ENCODE peak calls at places on chromosomes 1 and 21, in eight cellular contexts. Y is endothelial cell; X is psoas muscle; F is cardiac fibroblast; T is activated CD8-positive, alpha-beta T cell treated with anti-CD3 and anti-CD28 coated beads for 36 hours; O is mammary epithelial cell; A is activated B cell treated with CpG ODN at 0.5 μM for 24 hours; N is type B pancreatic cell. B is an unnamed sample.

GRCh38 chr1:205275916-205276315 is 45.6 kb downstream of the NUAK2 start:
- DNase-seq in Y (no peak), X (no peak), F (no peak), T (no peak), O (no peak), A (no peak), N (no peak), B (no peak)

GRCh38 chr1:214386747-214387146 is 105.8 kb downstream of the SMYD2 start:
- DNase-seq in Y (no peak), X (peak), F (peak), T (no peak), O (peak), A (no peak), N (no peak), B (no peak)

GRCh38 chr1:32540589-32540988 is 1.4 kb downstream of the ZBTB8A start:
- DNase-seq in Y (no peak), X (no peak), F (peak), T (no peak), O (peak), A (no peak), N (no peak), B (no peak)

GRCh38 chr1:1144122-1144842 is 28.4 kb upstream of the C1orf159 start:
- DNase-seq in Y (no peak), X (no peak), F (no peak), T (peak), O (no peak), A (peak), N (no peak), B (peak)

GRCh38 chr1:216723274-216723780 is at the start of gene ESRRG:
- DNase-seq in Y (peak), X (peak), F (no peak), T (peak), O (no peak), A (no peak), N (peak), B (no peak)

GRCh38 chr1:32394890-32395415 is 712 bp upstream of the BSDC1 start:
- DNase-seq in Y (no peak), X (no peak), F (no peak), T (no peak), O (no peak), A (no peak), N (no peak), B (no peak)

GRCh38 chr1:38268226-38268625 is 221.6 kb upstream of the POU3F1 start:
- DNase-seq in Y (no peak), X (no peak), F (no peak), T (no peak), O (no peak), A (no peak), N (no peak), B (no peak)

GRCh38 chr1:186865861-186866260 is 37.1 kb downstream of the PLA2G4A start:
- DNase-seq in Y (no peak), X (no peak), F (no peak), T (no peak), O (no peak), A (no peak), N (no peak), B (no peak)

GRCh38 chr1:31747304-31747703 is 16.8 kb downstream of the ADGRB2 start:
- DNase-seq in Y (no peak), X (no peak), F (no peak), T (no peak), O (no peak), A (no peak), N (no peak), B (no peak)

GRCh38 chr1:44681905-44682900 is 7.7 kb downstream of the ARMH1 start:
- DNase-seq in Y (no peak), X (no peak), F (no peak), T (no peak), O (no peak), A (no peak), N (no peak), B (no peak)

GRCh38 chr1:156471496-156472490 is 28.8 kb downstream of the MEF2D start:
- DNase-seq in Y (no peak), X (peak), F (no peak), T (no peak), O (no peak), A (no peak), N (no peak), B (no peak)

GRCh38 chr1:9473032-9473792 is 66.1 kb upstream of the SLC25A33 start:
- DNase-seq in Y (no peak), X (peak), F (peak), T (peak), O (peak), A (no peak), N (no peak), B (no peak)

GRCh38 chr1:47334765-47335435 is 1.3 kb downstream of the CMPK1 start:
- DNase-seq in Y (no peak), X (no peak), F (no peak), T (no peak), O (no peak), A (no peak), N (no peak), B (no peak)

GRCh38 chr1:154877370-154877974 is 7.4 kb upstream of the KCNN3 start:
- DNase-seq in Y (no peak), X (no peak), F (peak), T (no peak), O (no peak), A (no peak), N (no peak), B (no peak)

GRCh38 chr1:197388801-197389200 is 120.7 kb downstream of the CRB1 start:
- DNase-seq in Y (no peak), X (no peak), F (no peak), T (no peak), O (no peak), A (no peak), N (no peak), B (no peak)

GRCh38 chr1:108560430-108561144 is 687 bp downstream of the EEIG2 start:
- DNase-seq in Y (peak), X (peak), F (peak), T (peak), O (peak), A (peak), N (peak), B (no peak)

GRCh38 chr1:217078010-217078704 is 354.9 kb upstream of the ESRRG start:
- DNase-seq in Y (no peak), X (no peak), F (no peak), T (no peak), O (peak), A (no peak), N (no peak), B (no peak)

GRCh38 chr1:216600730-216601426 is 122.4 kb downstream of the ESRRG start:
- DNase-seq in Y (peak), X (peak), F (peak), T (no peak), O (peak), A (no peak), N (peak), B (peak)

GRCh38 chr1:2441746-2442145 is 29.4 kb upstream of the PEX10 start:
- DNase-seq in Y (no peak), X (no peak), F (no peak), T (no peak), O (no peak), A (no peak), N (no peak), B (no peak)

GRCh38 chr1:89945852-89946476 is 48.9 kb upstream of the ZNF326 start:
- DNase-seq in Y (no peak), X (no peak), F (peak), T (no peak), O (peak), A (no peak), N (no peak), B (peak)

GRCh38 chr1:40281852-40282251 is 23.8 kb downstream of the ZMPSTE24 start:
- DNase-seq in Y (no peak), X (no peak), F (no peak), T (no peak), O (no peak), A (no peak), N (no peak), B (no peak)

GRCh38 chr1:200364121-200364759 is 45.6 kb downstream of the ZNF281 start:
- DNase-seq in Y (no peak), X (no peak), F (peak), T (no peak), O (no peak), A (no peak), N (no peak), B (no peak)

GRCh38 chr1:53942149-53942957 is 3.1 kb downstream of the IFT25 start:
- DNase-seq in Y (no peak), X (no peak), F (peak), T (no peak), O (peak), A (no peak), N (no peak), B (no peak)

GRCh38 chr1:905811-906531 is 17.8 kb upstream of the SAMD11 start:
- DNase-seq in Y (no peak), X (peak), F (no peak), T (no peak), O (no peak), A (no peak), N (peak), B (peak)

GRCh38 chr1:53367503-53368313 is 39.8 kb upstream of the LRP8 start:
- DNase-seq in Y (no peak), X (no peak), F (no peak), T (peak), O (no peak), A (peak), N (peak), B (peak)

GRCh38 chr1:162371611-162372010 is 5.0 kb downstream of the SPATA46 start:
- DNase-seq in Y (no peak), X (no peak), F (peak), T (no peak), O (peak), A (no peak), N (no peak), B (no peak)

GRCh38 chr1:202802998-202803932 is 5.0 kb downstream of the KDM5B start:
- DNase-seq in Y (no peak), X (no peak), F (peak), T (no peak), O (peak), A (no peak), N (no peak), B (no peak)

GRCh38 chr1:43373034-43373940 is 5.5 kb upstream of the ELOVL1 start:
- DNase-seq in Y (no peak), X (no peak), F (peak), T (no peak), O (peak), A (no peak), N (no peak), B (no peak)

GRCh38 chr1:110249256-110249655 is 39.1 kb downstream of the KCNC4 start:
- DNase-seq in Y (no peak), X (no peak), F (no peak), T (no peak), O (no peak), A (no peak), N (no peak), B (no peak)

GRCh38 chr1:168266644-168267186 is 14.0 kb upstream of the TBX19 start:
- DNase-seq in Y (no peak), X (no peak), F (peak), T (no peak), O (no peak), A (no peak), N (no peak), B (no peak)

GRCh38 chr1:38296047-38296446 is 249.5 kb upstream of the POU3F1 start:
- DNase-seq in Y (no peak), X (no peak), F (no peak), T (no peak), O (no peak), A (no peak), N (no peak), B (no peak)

GRCh38 chr1:33331444-33332356 is 10.8 kb upstream of the A3GALT2 start:
- DNase-seq in Y (no peak), X (no peak), F (no peak), T (no peak), O (no peak), A (no peak), N (no peak), B (no peak)

GRCh38 chr1:2137257-2138121 is 57.1 kb downstream of the FAAP20 start:
- DNase-seq in Y (no peak), X (peak), F (no peak), T (peak), O (no peak), A (no peak), N (no peak), B (no peak)

GRCh38 chr1:50930193-50930592 is 29.9 kb downstream of the FAF1 start:
- DNase-seq in Y (no peak), X (no peak), F (no peak), T (no peak), O (no peak), A (no peak), N (no peak), B (peak)

GRCh38 chr1:183105449-183105848 is 80.6 kb upstream of the LAMC2 start:
- DNase-seq in Y (no peak), X (no peak), F (peak), T (no peak), O (no peak), A (no peak), N (no peak), B (no peak)

GRCh38 chr21:29074007-29074376 is 544 bp upstream of the CCT8 start:
- DNase-seq in Y (no peak), X (no peak), F (no peak), T (no peak), O (no peak), A (no peak), N (no peak), B (no peak)

DNA sequence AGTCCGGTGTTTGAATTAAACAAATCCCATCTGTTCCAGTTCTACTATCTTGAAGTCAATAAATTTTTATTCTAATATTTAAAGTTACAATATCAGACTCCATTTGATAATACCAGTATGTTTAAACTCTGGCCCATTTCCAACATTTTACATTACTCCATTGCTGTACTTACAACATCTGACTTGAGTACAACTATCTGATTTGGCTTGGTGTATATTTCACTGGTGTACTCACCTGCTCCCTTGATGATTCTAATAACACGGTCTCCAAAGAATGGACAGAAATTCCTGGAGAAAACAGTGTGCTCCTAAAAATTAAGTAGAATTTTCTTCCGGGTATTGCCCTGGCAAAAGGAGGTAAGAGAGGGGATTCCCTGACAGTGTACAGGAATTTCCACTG is 680.5 kb upstream of the ADAMTS5 start:
- DNase-seq in Y (no peak), X (no peak), F (peak), T (no peak), O (peak), A (no peak), N (no peak), B (no peak)
- TF ChIP-seq CTCF in Y (no peak), X (no peak), F (no peak), T (no peak), O (no peak), A (no peak), N (no peak), B (no peak)

GRCh38 chr1:150971583-150972416 is 2.8 kb downstream of the CERS2 start:
- DNase-seq in Y (no peak), X (no peak), F (no peak), T (peak), O (no peak), A (no peak), N (no peak), B (no peak)
- TF ChIP-seq CTCF in Y (no peak), X (no peak), F (peak), T (peak), O (peak), A (no peak), N (peak), B (no peak)

GRCh38 chr21:41168391-41169257 is 664 bp downstream of the BACE2 start:
- DNase-seq in Y (peak), X (peak), F (peak), T (peak), O (peak), A (peak), N (no peak), B (peak)
- TF ChIP-seq CTCF in Y (no peak), X (no peak), F (no peak), T (no peak), O (no peak), A (no peak), N (no peak), B (no peak)

DNA sequence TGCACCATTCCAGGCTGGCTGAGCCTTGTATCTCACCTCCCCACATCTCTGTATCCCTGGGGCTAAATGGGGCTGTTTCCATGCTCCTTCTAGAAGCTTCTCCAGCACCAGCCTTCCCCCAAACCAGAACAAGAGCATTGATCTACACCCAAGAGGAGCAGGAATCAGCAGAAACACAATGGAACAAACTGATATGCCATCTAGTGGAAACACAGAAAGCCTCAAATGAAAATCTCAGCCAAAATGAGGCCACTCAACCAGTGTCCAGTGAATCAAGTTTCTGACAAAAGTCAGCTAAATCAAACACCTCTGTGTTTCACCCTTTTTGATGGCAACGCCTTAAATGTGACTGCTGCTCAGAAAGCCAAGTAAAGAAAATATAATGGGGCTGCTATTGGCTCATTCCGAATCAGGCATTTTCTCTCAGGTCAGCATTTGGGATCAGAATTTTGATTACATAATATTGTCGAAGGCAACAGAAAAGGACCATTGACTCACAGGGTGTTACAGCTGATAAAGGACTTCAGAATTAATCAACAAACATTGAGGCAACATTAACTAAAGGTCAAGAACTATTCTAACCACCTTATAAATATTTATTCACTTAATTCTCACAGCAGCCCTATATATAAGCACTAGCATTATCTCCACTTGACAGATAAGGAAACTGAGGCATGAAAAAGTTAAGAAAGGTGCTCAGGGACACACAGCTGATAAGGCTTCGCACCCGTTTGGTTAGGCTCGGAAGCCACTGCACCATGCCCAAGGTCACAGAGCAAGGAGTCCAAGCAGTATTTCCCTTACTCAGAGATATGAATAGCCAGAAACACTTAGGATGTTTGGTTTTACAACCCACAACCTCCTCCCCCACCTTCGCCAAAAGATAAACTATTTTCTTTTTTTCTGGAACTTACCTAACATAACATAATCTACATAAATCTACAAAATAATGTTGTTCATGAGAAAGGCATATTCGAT is 85.8 kb upstream of the KCNJ15 start:
- DNase-seq in Y (no peak), X (no peak), F (peak), T (no peak), O (no peak), A (no peak), N (no peak), B (no peak)
- TF ChIP-seq CTCF in Y (no peak), X (no peak), F (peak), T (no peak), O (no peak), A (no peak), N (peak), B (no peak)

DNA sequence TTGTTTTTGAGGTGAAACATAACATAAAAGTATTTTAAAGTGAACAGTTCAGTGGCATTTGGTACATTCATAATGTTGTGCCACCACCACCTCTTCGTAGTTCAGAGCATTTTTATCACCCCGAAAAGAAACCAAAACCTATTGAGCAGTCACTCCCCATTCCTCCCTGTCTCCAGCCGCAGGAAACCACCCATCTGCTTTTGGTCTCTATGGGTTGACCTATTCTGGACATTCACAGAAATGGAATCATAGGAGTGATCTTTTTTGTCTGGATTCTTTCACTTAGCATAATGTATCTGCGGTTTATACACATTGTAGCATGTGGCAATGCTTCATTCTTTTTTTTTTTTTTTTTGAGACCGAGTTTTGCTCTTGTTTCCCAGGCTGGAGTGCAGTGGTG is 141.2 kb downstream of the VPS13D start:
- DNase-seq in Y (no peak), X (no peak), F (no peak), T (no peak), O (no peak), A (no peak), N (no peak), B (no peak)
- TF ChIP-seq CTCF in Y (no peak), X (no peak), F (no peak), T (no peak), O (no peak), A (no peak), N (no peak), B (no peak)

B was measured in GM13977.